ENCODE peak calls at places on chromosomes 4 and X, in six cellular contexts. One of them, this sample, is unnamed.

GRCh38 chr4:158255727-158256324 is 45.5 kb downstream of the TMEM144 start:
- DNase-seq in neural progenitor cell: peak
- DNase-seq in RPMI8226: peak
- DNase-seq in BJ: no peak
- DNase-seq in ELR: peak
- DNase-seq in WERI-Rb-1: no peak
- DNase-seq in this sample: peak

GRCh38 chrX:30228526-30228925 is 1.9 kb upstream of the MAGEB3 start:
- DNase-seq in ELR: no peak
- DNase-seq in neural progenitor cell: peak
- DNase-seq in RPMI8226: no peak
- DNase-seq in BJ: no peak
- DNase-seq in WERI-Rb-1: no peak
- DNase-seq in this sample: no peak

GRCh38 chr4:3644849-3645627 is 112.8 kb upstream of the LRPAP1 start:
- DNase-seq in WERI-Rb-1: peak
- DNase-seq in neural progenitor cell: no peak
- DNase-seq in ELR: peak
- DNase-seq in BJ: peak
- DNase-seq in RPMI8226: peak
- DNase-seq in this sample: no peak

GRCh38 chr4:164948943-164949342 is 28.5 kb downstream of the TRIM61 start:
- DNase-seq in WERI-Rb-1: no peak
- DNase-seq in neural progenitor cell: no peak
- DNase-seq in ELR: no peak
- DNase-seq in BJ: no peak
- DNase-seq in RPMI8226: no peak
- DNase-seq in this sample: no peak

GRCh38 chr4:8701101-8702019 is 108.8 kb downstream of the CPZ start:
- DNase-seq in ELR: no peak
- DNase-seq in BJ: no peak
- DNase-seq in neural progenitor cell: no peak
- DNase-seq in RPMI8226: no peak
- DNase-seq in WERI-Rb-1: no peak
- DNase-seq in this sample: no peak

GRCh38 chr4:72031868-72032619 is at the start of gene NPFFR2:
- DNase-seq in neural progenitor cell: peak
- DNase-seq in RPMI8226: no peak
- DNase-seq in BJ: no peak
- DNase-seq in ELR: peak
- DNase-seq in WERI-Rb-1: peak
- DNase-seq in this sample: peak

GRCh38 chrX:57677132-57677858 is 2.8 kb downstream of the NLRP2B start:
- DNase-seq in WERI-Rb-1: no peak
- DNase-seq in BJ: no peak
- DNase-seq in ELR: no peak
- DNase-seq in RPMI8226: no peak
- DNase-seq in neural progenitor cell: no peak
- DNase-seq in this sample: no peak

GRCh38 chr4:85968945-85969830 is 390.7 kb downstream of the MAPK10 start:
- DNase-seq in RPMI8226: peak
- DNase-seq in ELR: peak
- DNase-seq in WERI-Rb-1: no peak
- DNase-seq in BJ: no peak
- DNase-seq in neural progenitor cell: peak
- DNase-seq in this sample: peak

GRCh38 chr4:85598936-85599335 is 124.0 kb downstream of the ARHGAP24 start:
- DNase-seq in WERI-Rb-1: no peak
- DNase-seq in neural progenitor cell: peak
- DNase-seq in BJ: no peak
- DNase-seq in ELR: no peak
- DNase-seq in RPMI8226: no peak
- DNase-seq in this sample: no peak

GRCh38 chrX:17697191-17697590 is 40.1 kb upstream of the SCML1 start:
- DNase-seq in RPMI8226: no peak
- DNase-seq in ELR: peak
- DNase-seq in BJ: no peak
- DNase-seq in neural progenitor cell: no peak
- DNase-seq in WERI-Rb-1: no peak
- DNase-seq in this sample: peak

GRCh38 chr4:5524451-5524850 is 183.9 kb downstream of the EVC2 start:
- DNase-seq in BJ: no peak
- DNase-seq in neural progenitor cell: no peak
- DNase-seq in WERI-Rb-1: no peak
- DNase-seq in RPMI8226: no peak
- DNase-seq in ELR: no peak
- DNase-seq in this sample: no peak

GRCh38 chrX:150036181-150036580 is 97.9 kb upstream of the EOLA2 start:
- DNase-seq in ELR: peak
- DNase-seq in RPMI8226: no peak
- DNase-seq in neural progenitor cell: no peak
- DNase-seq in BJ: no peak
- DNase-seq in WERI-Rb-1: no peak
- DNase-seq in this sample: peak

GRCh38 chr4:182231080-182231479 is 12.1 kb upstream of the TENM3 start:
- DNase-seq in BJ: no peak
- DNase-seq in RPMI8226: no peak
- DNase-seq in neural progenitor cell: no peak
- DNase-seq in ELR: peak
- DNase-seq in WERI-Rb-1: no peak
- DNase-seq in this sample: no peak

GRCh38 chrX:72306851-72307645 is 1.3 kb upstream of the CITED1 start:
- DNase-seq in RPMI8226: peak
- DNase-seq in ELR: peak
- DNase-seq in WERI-Rb-1: peak
- DNase-seq in BJ: no peak
- DNase-seq in neural progenitor cell: peak
- DNase-seq in this sample: peak

GRCh38 chr4:88382621-88383020 is 4.0 kb downstream of the HERC6 start:
- DNase-seq in RPMI8226: no peak
- DNase-seq in neural progenitor cell: no peak
- DNase-seq in BJ: no peak
- DNase-seq in ELR: peak
- DNase-seq in WERI-Rb-1: no peak
- DNase-seq in this sample: peak

GRCh38 chr4:80484707-80485106 is 149.2 kb downstream of the CFAP299 start:
- DNase-seq in WERI-Rb-1: no peak
- DNase-seq in BJ: no peak
- DNase-seq in neural progenitor cell: no peak
- DNase-seq in ELR: no peak
- DNase-seq in RPMI8226: no peak
- DNase-seq in this sample: no peak

GRCh38 chr4:61431131-61431530 is 231.0 kb downstream of the ADGRL3 start:
- DNase-seq in neural progenitor cell: no peak
- DNase-seq in RPMI8226: no peak
- DNase-seq in ELR: no peak
- DNase-seq in BJ: no peak
- DNase-seq in WERI-Rb-1: peak
- DNase-seq in this sample: no peak

GRCh38 chr4:65416875-65417274 is 253.4 kb downstream of the EPHA5 start:
- DNase-seq in ELR: no peak
- DNase-seq in neural progenitor cell: peak
- DNase-seq in BJ: no peak
- DNase-seq in WERI-Rb-1: no peak
- DNase-seq in RPMI8226: peak
- DNase-seq in this sample: no peak

GRCh38 chrX:134418317-134419113 is 41.5 kb upstream of the HPRT1 start:
- DNase-seq in WERI-Rb-1: no peak
- DNase-seq in RPMI8226: no peak
- DNase-seq in BJ: no peak
- DNase-seq in neural progenitor cell: no peak
- DNase-seq in ELR: peak
- DNase-seq in this sample: no peak

GRCh38 chr4:1154523-1155182 is 17.7 kb downstream of the SPON2 start:
- DNase-seq in RPMI8226: peak
- DNase-seq in WERI-Rb-1: no peak
- DNase-seq in BJ: no peak
- DNase-seq in ELR: no peak
- DNase-seq in neural progenitor cell: no peak
- DNase-seq in this sample: no peak

GRCh38 chr4:141126769-141127168 is 6.5 kb downstream of the RNF150 start:
- DNase-seq in WERI-Rb-1: no peak
- DNase-seq in ELR: no peak
- DNase-seq in RPMI8226: no peak
- DNase-seq in BJ: no peak
- DNase-seq in neural progenitor cell: no peak
- DNase-seq in this sample: no peak

GRCh38 chrX:22021721-22022120 is 10.4 kb upstream of the PHEX start:
- DNase-seq in RPMI8226: no peak
- DNase-seq in ELR: no peak
- DNase-seq in WERI-Rb-1: no peak
- DNase-seq in BJ: no peak
- DNase-seq in neural progenitor cell: no peak
- DNase-seq in this sample: no peak

GRCh38 chrX:9071031-9071650 is 37.2 kb upstream of the FAM9B start:
- DNase-seq in ELR: peak
- DNase-seq in neural progenitor cell: no peak
- DNase-seq in RPMI8226: no peak
- DNase-seq in WERI-Rb-1: no peak
- DNase-seq in BJ: no peak
- DNase-seq in this sample: peak

GRCh38 chr4:65670331-65671031 is at the start of gene EPHA5:
- DNase-seq in neural progenitor cell: peak
- DNase-seq in RPMI8226: peak
- DNase-seq in WERI-Rb-1: peak
- DNase-seq in BJ: no peak
- DNase-seq in ELR: peak
- DNase-seq in this sample: peak

GRCh38 chr4:123876640-123877039 is 480.0 kb downstream of the SPRY1 start:
- DNase-seq in RPMI8226: no peak
- DNase-seq in ELR: no peak
- DNase-seq in neural progenitor cell: peak
- DNase-seq in WERI-Rb-1: no peak
- DNase-seq in BJ: no peak
- DNase-seq in this sample: no peak

GRCh38 chr4:183272384-183272783 is 47.7 kb downstream of the CLDN22 start:
- DNase-seq in neural progenitor cell: no peak
- DNase-seq in BJ: no peak
- DNase-seq in WERI-Rb-1: no peak
- DNase-seq in ELR: no peak
- DNase-seq in RPMI8226: no peak
- DNase-seq in this sample: no peak

GRCh38 chrX:153609917-153610833 is 11.2 kb upstream of the CCNQ start:
- DNase-seq in RPMI8226: peak
- DNase-seq in WERI-Rb-1: peak
- DNase-seq in neural progenitor cell: peak
- DNase-seq in ELR: peak
- DNase-seq in BJ: no peak
- DNase-seq in this sample: peak

GRCh38 chr4:8278421-8279287 is 9.1 kb downstream of the HTRA3 start:
- DNase-seq in WERI-Rb-1: no peak
- DNase-seq in BJ: peak
- DNase-seq in RPMI8226: no peak
- DNase-seq in ELR: peak
- DNase-seq in neural progenitor cell: no peak
- DNase-seq in this sample: peak

GRCh38 chr4:54005475-54005874 is 58.9 kb downstream of the CHIC2 start:
- DNase-seq in BJ: no peak
- DNase-seq in ELR: peak
- DNase-seq in neural progenitor cell: no peak
- DNase-seq in RPMI8226: no peak
- DNase-seq in WERI-Rb-1: no peak
- DNase-seq in this sample: peak

GRCh38 chrX:56798866-56799864 is 70.1 kb downstream of the NBDY start:
- DNase-seq in neural progenitor cell: peak
- DNase-seq in RPMI8226: no peak
- DNase-seq in WERI-Rb-1: peak
- DNase-seq in BJ: no peak
- DNase-seq in ELR: no peak
- DNase-seq in this sample: no peak

GRCh38 chrX:124127496-124127895 is 166.0 kb downstream of the STAG2 start:
- DNase-seq in BJ: no peak
- DNase-seq in ELR: no peak
- DNase-seq in neural progenitor cell: no peak
- DNase-seq in WERI-Rb-1: peak
- DNase-seq in RPMI8226: no peak
- DNase-seq in this sample: no peak

GRCh38 chr4:6188687-6189305 is 11.6 kb downstream of the JAKMIP1 start:
- DNase-seq in RPMI8226: no peak
- DNase-seq in WERI-Rb-1: no peak
- DNase-seq in ELR: no peak
- DNase-seq in BJ: no peak
- DNase-seq in neural progenitor cell: peak
- DNase-seq in this sample: no peak

GRCh38 chr4:15042529-15043167 is 40.4 kb downstream of the CPEB2 start:
- DNase-seq in RPMI8226: no peak
- DNase-seq in ELR: peak
- DNase-seq in WERI-Rb-1: no peak
- DNase-seq in neural progenitor cell: no peak
- DNase-seq in BJ: no peak
- DNase-seq in this sample: peak

GRCh38 chr4:124177647-124178425 is 534.7 kb downstream of the ANKRD50 start:
- DNase-seq in ELR: peak
- DNase-seq in BJ: no peak
- DNase-seq in neural progenitor cell: no peak
- DNase-seq in WERI-Rb-1: no peak
- DNase-seq in RPMI8226: no peak
- DNase-seq in this sample: peak

GRCh38 chr4:143700420-143701352 is at the start of gene FREM3:
- DNase-seq in ELR: no peak
- DNase-seq in BJ: no peak
- DNase-seq in RPMI8226: no peak
- DNase-seq in WERI-Rb-1: peak
- DNase-seq in neural progenitor cell: peak
- DNase-seq in this sample: peak

GRCh38 chr4:139167774-139168444 is 9.1 kb downstream of the ELF2 start:
- DNase-seq in ELR: peak
- DNase-seq in BJ: no peak
- DNase-seq in neural progenitor cell: no peak
- DNase-seq in WERI-Rb-1: no peak
- DNase-seq in RPMI8226: no peak
- DNase-seq in this sample: peak

GRCh38 chr4:10664408-10664807 is 20.2 kb downstream of the CLNK start:
- DNase-seq in neural progenitor cell: no peak
- DNase-seq in BJ: peak
- DNase-seq in RPMI8226: no peak
- DNase-seq in ELR: peak
- DNase-seq in WERI-Rb-1: no peak
- DNase-seq in this sample: peak

GRCh38 chr4:7103599-7104365 is 35.9 kb upstream of the GRPEL1 start:
- DNase-seq in RPMI8226: peak
- DNase-seq in neural progenitor cell: peak
- DNase-seq in ELR: no peak
- DNase-seq in BJ: no peak
- DNase-seq in WERI-Rb-1: peak
- DNase-seq in this sample: no peak

GRCh38 chr4:39591290-39591689 is 47.4 kb downstream of the SMIM14 start:
- DNase-seq in neural progenitor cell: no peak
- DNase-seq in ELR: peak
- DNase-seq in WERI-Rb-1: no peak
- DNase-seq in RPMI8226: peak
- DNase-seq in BJ: no peak
- DNase-seq in this sample: peak

GRCh38 chr4:187084696-187085095 is 361.0 kb upstream of the FAT1 start:
- DNase-seq in BJ: no peak
- DNase-seq in WERI-Rb-1: no peak
- DNase-seq in RPMI8226: no peak
- DNase-seq in ELR: no peak
- DNase-seq in neural progenitor cell: no peak
- DNase-seq in this sample: no peak